ENCODE peak calls at places on chromosomes 12 and 14, in four cellular contexts. L, S, G and J are unnamed samples. For H3K4me1, the result is how much of the 10 kb centered on the place peaks cover.

GRCh38 chr12:26374934-26375333 is 179.6 kb downstream of the SSPN start:
- DNase-seq in L (no peak), S (no peak), G (no peak), J (no peak)

GRCh38 chr12:126069549-126070165 is 1004.4 kb downstream of the AACS start:
- DNase-seq in L (peak), S (peak), G (no peak), J (peak)

GRCh38 chr14:70027785-70028428 is 148.7 kb downstream of the SMOC1 start:
- DNase-seq in L (peak), S (peak), G (peak), J (peak)

GRCh38 chr14:94113490-94113889 is 3.0 kb downstream of the IFI27 start:
- DNase-seq in L (no peak), S (peak), G (peak), J (no peak)

GRCh38 chr14:58587271-58587670 is 50.5 kb upstream of the DACT1 start:
- DNase-seq in L (no peak), S (no peak), G (no peak), J (no peak)

GRCh38 chr14:56004807-56005579 is 113.2 kb upstream of the PELI2 start:
- DNase-seq in L (no peak), S (no peak), G (no peak), J (no peak)

GRCh38 chr14:37598085-37598972 is 2.9 kb downstream of the TTC6 start:
- DNase-seq in L (no peak), S (no peak), G (no peak), J (peak)

GRCh38 chr14:24806061-24806678 is 172.2 kb upstream of the GZMB start:
- DNase-seq in L (no peak), S (peak), G (peak), J (peak)

GRCh38 chr12:11729439-11730150 is 80.1 kb downstream of the ETV6 start:
- DNase-seq in L (no peak), S (no peak), G (no peak), J (no peak)
- H3K4me1 ChIP-seq in L (under half), S (under half), G (under half), J (under half)

GRCh38 chr12:107355004-107355565 is 261.7 kb upstream of the CRY1 start:
- DNase-seq in L (no peak), S (no peak), G (no peak), J (no peak)

GRCh38 chr12:107355612-107356011 is 262.3 kb upstream of the CRY1 start:
- DNase-seq in L (no peak), S (no peak), G (no peak), J (no peak)

GRCh38 chr12:107356266-107356936 is 263.1 kb upstream of the CRY1 start:
- DNase-seq in L (no peak), S (no peak), G (no peak), J (no peak)

GRCh38 chr12:107359382-107359781 is 266.0 kb upstream of the CRY1 start:
- DNase-seq in L (no peak), S (no peak), G (no peak), J (no peak)

DNA sequence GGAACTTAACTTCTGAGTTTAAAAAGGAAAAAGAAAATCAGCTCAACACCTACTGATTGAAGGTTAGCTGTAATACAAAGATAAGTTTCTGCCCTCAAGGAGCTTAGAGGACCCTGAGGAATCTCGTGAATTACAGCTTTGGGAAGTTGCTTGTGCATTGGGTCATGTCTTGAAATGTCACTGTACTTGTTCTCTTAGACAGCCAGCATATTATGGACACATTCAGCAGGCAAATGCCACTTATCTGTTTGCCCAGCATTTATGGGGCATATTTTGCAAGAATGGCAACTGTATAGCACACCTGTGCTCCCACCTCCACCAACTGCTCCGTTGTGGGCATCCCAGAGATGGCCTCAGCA is 263.6 kb upstream of the CRY1 start:
- DNase-seq in L (no peak), S (no peak), G (no peak), J (no peak)
- H3K4me1 ChIP-seq in L (under half), S (under half), G (under half), J (under half)

GRCh38 chr14:60651051-60651935 is 2.0 kb upstream of the SIX1 start:
- DNase-seq in L (no peak), S (no peak), G (no peak), J (no peak)
- H3K4me1 ChIP-seq in L (under half), S (under half), G (half or more), J (under half)

GRCh38 chr12:793037-793436 is 40.7 kb downstream of the WNK1 start:
- DNase-seq in L (no peak), S (no peak), G (no peak), J (no peak)

GRCh38 chr12:790608-791007 is 38.2 kb downstream of the WNK1 start:
- DNase-seq in L (no peak), S (no peak), G (no peak), J (no peak)

GRCh38 chr12:790253-790563 is 37.8 kb downstream of the WNK1 start:
- DNase-seq in L (no peak), S (no peak), G (no peak), J (no peak)

GRCh38 chr12:795305-795704 is 42.9 kb downstream of the WNK1 start:
- DNase-seq in L (no peak), S (no peak), G (no peak), J (no peak)
- H3K4me1 ChIP-seq in L (under half), S (under half), G (half or more), J (under half)

DNA sequence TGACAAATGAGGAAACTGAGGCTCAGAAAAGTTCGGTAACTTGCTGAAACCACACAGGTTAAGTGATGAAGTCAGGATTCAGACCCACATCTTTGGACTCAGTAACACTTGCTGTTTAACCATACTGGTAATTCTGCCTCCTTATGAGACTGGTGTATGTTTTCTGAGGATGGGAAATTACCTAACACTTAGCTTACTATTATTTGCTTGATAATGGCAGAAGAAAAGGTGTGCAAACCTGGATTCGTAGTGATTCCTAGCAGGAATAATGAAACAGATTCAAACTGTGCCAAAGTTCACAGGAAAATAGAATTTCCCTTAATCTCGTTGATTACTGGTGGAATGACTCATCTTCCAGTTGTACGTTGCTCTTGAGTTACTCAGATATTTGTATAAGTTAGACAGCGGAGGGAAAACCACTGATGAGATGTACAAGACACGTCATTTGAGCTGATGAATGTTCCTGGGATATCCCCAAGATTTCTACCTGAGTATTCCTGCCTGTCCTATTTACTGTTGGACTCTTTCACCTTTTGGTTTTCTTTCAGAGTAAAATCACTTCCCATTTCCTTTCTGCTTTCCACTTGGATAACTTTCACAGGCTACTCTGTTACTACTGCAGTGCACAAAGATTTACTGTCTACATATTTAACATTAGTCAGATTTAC is 37.5 kb downstream of the PRORP start:
- DNase-seq in L (peak), S (no peak), G (no peak), J (no peak)
- H3K4me1 ChIP-seq in L (under half), S (under half), G (under half), J (under half)

GRCh38 chr12:130743176-130743575 is 27.1 kb upstream of the RIMBP2 start:
- DNase-seq in L (no peak), S (peak), G (no peak), J (no peak)

GRCh38 chr12:130744274-130744673 is 28.2 kb upstream of the RIMBP2 start:
- DNase-seq in L (no peak), S (peak), G (no peak), J (no peak)

GRCh38 chr12:130743606-130744005 is 27.5 kb upstream of the RIMBP2 start:
- DNase-seq in L (no peak), S (no peak), G (no peak), J (no peak)

GRCh38 chr12:130742716-130743115 is 26.6 kb upstream of the RIMBP2 start:
- DNase-seq in L (no peak), S (no peak), G (no peak), J (no peak)

DNA sequence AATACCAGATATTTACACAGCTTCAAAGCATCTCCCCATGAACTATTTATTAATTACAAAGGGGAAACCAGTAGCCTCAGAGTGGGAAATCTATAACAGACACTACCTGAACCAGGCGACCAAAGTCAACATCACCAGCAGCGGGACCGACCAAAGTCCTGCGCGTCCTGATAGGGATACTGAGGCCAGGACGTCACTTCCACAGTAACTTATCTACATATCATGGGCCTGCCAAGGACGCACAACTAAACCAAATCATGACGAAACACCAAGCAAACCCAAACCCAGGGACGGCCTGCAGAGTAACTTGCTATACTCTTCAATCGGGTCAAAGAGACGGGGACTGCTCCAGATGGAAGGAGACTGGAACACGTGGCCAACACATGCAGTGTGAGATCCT is 26.0 kb upstream of the RIMBP2 start:
- DNase-seq in L (no peak), S (peak), G (no peak), J (no peak)
- H3K4me1 ChIP-seq in L (under half), S (under half), G (under half), J (under half)

GRCh38 chr12:130981156-130981789 is 27.6 kb downstream of the ADGRD1 start:
- DNase-seq in L (no peak), S (no peak), G (no peak), J (no peak)

GRCh38 chr12:130983328-130984017 is 29.8 kb downstream of the ADGRD1 start:
- DNase-seq in L (no peak), S (peak), G (no peak), J (no peak)

GRCh38 chr12:130982565-130983225 is 29.0 kb downstream of the ADGRD1 start:
- DNase-seq in L (no peak), S (peak), G (no peak), J (no peak)

GRCh38 chr12:130984183-130985058 is 30.7 kb downstream of the ADGRD1 start:
- DNase-seq in L (no peak), S (peak), G (no peak), J (no peak)

DNA sequence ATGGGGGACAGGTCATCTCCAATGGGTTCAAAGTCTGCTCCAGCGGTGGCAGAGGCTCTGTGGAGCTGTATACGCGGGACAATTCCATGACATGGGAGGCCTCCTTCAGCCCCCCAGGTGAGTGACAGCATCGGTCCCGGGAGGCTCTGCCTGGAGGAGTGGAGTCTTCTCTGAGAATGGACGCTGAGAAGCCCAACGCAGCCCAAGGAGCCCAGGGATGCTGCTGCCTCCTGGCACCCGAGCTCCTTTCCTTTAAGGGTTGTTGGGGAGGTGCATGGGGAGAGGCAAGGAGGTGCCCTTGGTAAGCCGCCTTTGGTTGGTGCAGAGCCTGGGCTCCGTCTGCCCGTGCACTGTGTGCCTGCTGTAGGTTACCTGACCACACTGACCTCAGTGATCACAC is 28.2 kb downstream of the ADGRD1 start:
- DNase-seq in L (no peak), S (peak), G (no peak), J (no peak)
- H3K4me1 ChIP-seq in L (under half), S (under half), G (half or more), J (under half)

GRCh38 chr12:3604281-3604680 is 113.3 kb downstream of the PRMT8 start:
- DNase-seq in L (no peak), S (no peak), G (no peak), J (no peak)

GRCh38 chr12:3607039-3607719 is 116.2 kb downstream of the PRMT8 start:
- DNase-seq in L (no peak), S (no peak), G (no peak), J (no peak)

GRCh38 chr12:3607821-3608220 is 116.8 kb downstream of the PRMT8 start:
- DNase-seq in L (no peak), S (no peak), G (no peak), J (no peak)

GRCh38 chr12:3604750-3605638 is 114.0 kb downstream of the PRMT8 start:
- DNase-seq in L (no peak), S (peak), G (peak), J (no peak)

DNA sequence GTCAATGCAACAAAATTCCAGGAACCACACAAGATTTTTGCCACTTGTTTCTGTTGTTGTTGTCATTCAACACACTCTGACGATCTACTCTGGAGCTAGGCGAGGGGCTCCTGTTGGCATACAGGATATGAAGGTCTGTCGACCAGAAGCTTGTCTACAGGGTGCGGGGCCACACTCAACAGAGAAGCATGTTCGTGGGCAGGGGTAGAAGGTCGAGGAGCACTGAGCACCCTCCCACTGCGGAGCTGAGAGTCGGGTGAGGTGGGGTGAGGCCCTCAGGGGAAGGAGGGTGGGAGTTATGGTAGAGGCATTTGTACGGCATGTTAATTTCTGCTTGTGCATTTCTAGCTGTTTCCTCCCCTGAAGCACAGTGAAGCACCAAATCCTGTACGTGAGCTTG is 115.1 kb downstream of the PRMT8 start:
- DNase-seq in L (no peak), S (no peak), G (no peak), J (no peak)
- H3K4me1 ChIP-seq in L (under half), S (under half), G (half or more), J (under half)

DNA sequence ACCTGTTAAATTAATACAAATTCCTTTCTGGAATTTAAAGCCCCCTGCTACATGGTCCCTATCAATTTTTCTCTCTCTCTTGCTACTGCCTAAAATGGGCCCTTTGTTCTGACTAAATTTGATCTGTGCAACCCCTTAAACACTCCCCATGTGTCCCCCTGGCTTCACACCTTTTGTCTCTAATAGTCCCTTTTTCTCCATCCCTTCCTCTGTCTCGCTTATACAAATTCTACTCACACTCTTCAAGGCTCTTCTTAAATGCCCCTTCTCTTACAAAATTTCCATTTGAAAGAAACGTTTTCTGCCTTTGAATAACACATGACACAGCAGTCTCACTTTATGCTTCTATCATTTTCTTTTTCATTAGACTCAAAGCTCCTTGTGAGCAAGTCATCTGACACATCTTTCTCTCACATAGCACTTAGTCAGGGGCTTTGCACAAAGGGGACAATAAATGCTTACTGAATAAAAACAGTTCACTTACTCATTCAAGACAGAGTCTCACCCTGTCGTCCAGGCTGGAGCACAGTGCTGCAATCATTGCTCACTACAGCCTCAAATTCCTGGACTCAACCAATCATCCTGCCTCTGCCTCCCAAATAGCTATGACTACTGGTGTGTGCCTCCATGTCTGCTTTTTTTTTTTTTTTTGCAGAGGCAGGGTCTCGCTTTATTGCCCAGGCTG is 41.5 kb upstream of the NR2C1 start:
- DNase-seq in L (no peak), S (no peak), G (no peak), J (no peak)
- H3K4me1 ChIP-seq in L (under half), S (under half), G (under half), J (under half)

DNA sequence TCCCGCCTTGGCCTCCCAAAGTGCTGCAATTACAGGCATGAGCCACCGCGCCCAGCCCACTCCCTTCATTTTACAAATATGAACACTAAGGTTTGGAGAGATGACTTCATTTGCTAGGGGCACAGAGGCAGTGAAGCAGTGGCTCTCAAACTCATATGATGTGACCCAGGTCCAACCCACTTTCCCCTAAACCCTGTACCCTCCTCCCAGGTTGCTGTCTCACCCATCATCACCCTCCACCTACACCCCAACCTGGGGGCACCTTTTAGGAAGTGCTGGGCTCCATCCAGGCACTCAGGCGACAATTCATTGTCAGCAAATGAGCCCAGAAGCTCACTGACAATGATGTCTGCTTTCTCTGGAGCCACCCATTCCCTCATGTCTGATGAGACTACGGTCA is 4.8 kb upstream of the RBM23 start:
- DNase-seq in L (no peak), S (no peak), G (no peak), J (no peak)
- H3K4me1 ChIP-seq in L (under half), S (under half), G (under half), J (under half)